ENCODE peak calls at places on chromosome 22, in four cellular contexts. L is psoas muscle; P is CD4-positive, CD25-positive, alpha-beta regulatory T cell; Z is HuH-7.5. K is an unnamed sample.

GRCh38 chr22:37661160-37661924 is 2.8 kb downstream of the PDXP start:
- DNase-seq in L (no peak), P (peak; percentile 48), Z (peak; percentile 51), K (no peak)

GRCh38 chr22:37459211-37459610 is 27.0 kb downstream of the MFNG start:
- DNase-seq in L (no peak), P (no peak), Z (no peak), K (no peak)

GRCh38 chr22:19791894-19792293 is 31.3 kb downstream of the TBX1 start:
- DNase-seq in L (no peak), P (no peak), Z (no peak), K (no peak)

GRCh38 chr22:33811686-33812085 is 108.6 kb downstream of the LARGE1 start:
- DNase-seq in L (peak; percentile 57), P (no peak), Z (no peak), K (peak; percentile 69)

GRCh38 chr22:22196018-22196533 is 48.5 kb upstream of the VPREB1 start:
- DNase-seq in L (no peak), P (no peak), Z (no peak), K (no peak)

GRCh38 chr22:43789452-43789851 is 22.7 kb downstream of the EFCAB6 start:
- DNase-seq in L (peak; percentile 38), P (no peak), Z (no peak), K (peak; percentile 79)

GRCh38 chr22:35400335-35400680 is 368 bp downstream of the MCM5 start:
- DNase-seq in L (no peak), P (peak; percentile 58), Z (no peak), K (no peak)

GRCh38 chr22:49257551-49257951 is 570.1 kb downstream of the BRD1 start:
- DNase-seq in L (no peak), P (no peak), Z (no peak), K (no peak)

GRCh38 chr22:48239461-48240164 is 1477.2 kb downstream of the TBC1D22A start:
- DNase-seq in L (no peak), P (no peak), Z (no peak), K (no peak)

GRCh38 chr22:46031965-46032851 is 55.2 kb upstream of the WNT7B start:
- DNase-seq in L (no peak), P (no peak), Z (no peak), K (peak; percentile 43)

GRCh38 chr22:30802202-30803166 is 107.8 kb downstream of the OSBP2 start:
- DNase-seq in L (peak; percentile 89), P (peak; percentile 78), Z (peak; percentile 72), K (peak; percentile 96)

GRCh38 chr22:29958170-29958569 is 75.2 kb downstream of the MTMR3 start:
- DNase-seq in L (no peak), P (no peak), Z (no peak), K (no peak)

GRCh38 chr22:45678961-45679912 is 7.6 kb downstream of the ATXN10 start:
- DNase-seq in L (no peak), P (no peak), Z (no peak), K (no peak)

GRCh38 chr22:30776476-30776875 is 81.8 kb downstream of the OSBP2 start:
- DNase-seq in L (no peak), P (no peak), Z (no peak), K (no peak)

GRCh38 chr22:38705235-38706100 is at the start of gene GTPBP1:
- DNase-seq in L (peak; percentile 97), P (peak; percentile 100), Z (peak; percentile 96), K (peak; percentile 98)

GRCh38 chr22:40485813-40486610 is 115.6 kb downstream of the SGSM3 start:
- DNase-seq in L (peak; percentile 59), P (no peak), Z (no peak), K (no peak)

GRCh38 chr22:41638124-41638523 is 17.0 kb downstream of the XRCC6 start:
- DNase-seq in L (no peak), P (no peak), Z (no peak), K (no peak)

GRCh38 chr22:30266445-30267381 is at the start of gene OSM:
- DNase-seq in L (peak; percentile 59), P (peak; percentile 94), Z (no peak), K (peak; percentile 86)

GRCh38 chr22:42803454-42803853 is 53.6 kb downstream of the ARFGAP3 start:
- DNase-seq in L (peak; percentile 51), P (no peak), Z (no peak), K (peak; percentile 81)

GRCh38 chr22:46969491-46969890 is 207.0 kb downstream of the TBC1D22A start:
- DNase-seq in L (no peak), P (peak; percentile 2), Z (no peak), K (no peak)

GRCh38 chr22:47053013-47053864 is 290.8 kb downstream of the TBC1D22A start:
- DNase-seq in L (no peak), P (no peak), Z (no peak), K (no peak)

GRCh38 chr22:23072035-23072910 is 2.0 kb downstream of the GNAZ start:
- DNase-seq in L (peak; percentile 4), P (no peak), Z (no peak), K (peak; percentile 27)

GRCh38 chr22:38941488-38941987 is 15.9 kb upstream of the APOBEC3A start:
- DNase-seq in L (no peak), P (peak; percentile 48), Z (no peak), K (peak; percentile 51)

GRCh38 chr22:39556970-39557811 is 13.4 kb upstream of the CACNA1I start:
- DNase-seq in L (no peak), P (peak; percentile 52), Z (no peak), K (no peak)

GRCh38 chr22:33512961-33513360 is 407.3 kb downstream of the LARGE1 start:
- DNase-seq in L (no peak), P (no peak), Z (no peak), K (no peak)

GRCh38 chr22:23054531-23055257 is 15.6 kb upstream of the GNAZ start:
- DNase-seq in L (no peak), P (no peak), Z (no peak), K (no peak)

GRCh38 chr22:50305658-50306566 is 1.5 kb downstream of the PLXNB2 start:
- DNase-seq in L (peak; percentile 85), P (no peak), Z (peak; percentile 73), K (peak; percentile 94)

GRCh38 chr22:30575011-30575671 is 676 bp upstream of the GAL3ST1 start:
- DNase-seq in L (no peak), P (no peak), Z (peak; percentile 49), K (peak; percentile 68)

K was measured in right cardiac atrium.